ENCODE peak calls at places on chromosome 15, in ten cellular contexts. X is PC-3, L is fibroblast of mammary gland, I is cardiac muscle cell, R is fibroblast of pulmonary artery, E is foreskin fibroblast, F is epithelial cell of esophagus, G is fibroblast of the aortic adventitia, Z is psoas muscle, M is esophagus squamous epithelium. U is an unnamed sample.

GRCh38 chr15:94293411-94294402 is 62.3 kb downstream of the MCTP2 start:
- DNase-seq in X (no peak), L (no peak), I (no peak), R (peak), E (no peak), F (no peak), G (peak), Z (no peak), M (no peak), U (no peak)

GRCh38 chr15:51721199-51721960 is 16.1 kb downstream of the LYSMD2 start:
- DNase-seq in X (no peak), L (peak), I (peak), R (peak), E (no peak), F (peak), G (no peak), Z (no peak), M (no peak), U (no peak)

GRCh38 chr15:47756872-47757271 is 39.6 kb downstream of the SEMA6D start:
- DNase-seq in X (peak), L (peak), I (peak), R (peak), E (peak), F (peak), G (peak), Z (peak), M (no peak), U (peak)

GRCh38 chr15:48888209-48888608 is 10.3 kb downstream of the EID1 start:
- DNase-seq in X (no peak), L (no peak), I (no peak), R (no peak), E (no peak), F (no peak), G (no peak), Z (no peak), M (no peak), U (no peak)

GRCh38 chr15:57921371-57921770 is 144.1 kb downstream of the ALDH1A2 start:
- DNase-seq in X (no peak), L (peak), I (peak), R (peak), E (peak), F (peak), G (no peak), Z (no peak), M (no peak), U (no peak)

GRCh38 chr15:101500865-101501551 is 11.5 kb upstream of the PCSK6 start:
- DNase-seq in X (no peak), L (no peak), I (peak), R (peak), E (no peak), F (peak), G (no peak), Z (no peak), M (no peak), U (no peak)

GRCh38 chr15:48380183-48380582 is 49.0 kb downstream of the DUT start:
- DNase-seq in X (no peak), L (no peak), I (no peak), R (no peak), E (no peak), F (no peak), G (no peak), Z (no peak), M (no peak), U (no peak)

GRCh38 chr15:78873796-78874761 is 1.4 kb downstream of the MORF4L1 start:
- DNase-seq in X (peak), L (peak), I (no peak), R (peak), E (peak), F (peak), G (no peak), Z (no peak), M (no peak), U (no peak)

GRCh38 chr15:96409231-96410138 is 79.0 kb downstream of the NR2F2 start:
- DNase-seq in X (no peak), L (no peak), I (peak), R (no peak), E (no peak), F (peak), G (no peak), Z (no peak), M (no peak), U (no peak)

GRCh38 chr15:42385206-42385979 is 26.1 kb downstream of the CAPN3 start:
- DNase-seq in X (peak), L (peak), I (peak), R (peak), E (peak), F (peak), G (peak), Z (no peak), M (no peak), U (peak)

GRCh38 chr15:70083946-70084345 is 13.8 kb downstream of the TLE3 start:
- DNase-seq in X (no peak), L (no peak), I (no peak), R (no peak), E (no peak), F (no peak), G (no peak), Z (no peak), M (no peak), U (no peak)
- H3K4me3 ChIP-seq in X (no peak), L (no peak), I (no peak), R (no peak), E (no peak), F (no peak), G (no peak), Z (no peak), M (no peak), U (no peak)

GRCh38 chr15:67444100-67444499 is 76.8 kb upstream of the C15orf61 start:
- DNase-seq in X (no peak), L (peak), I (no peak), R (no peak), E (peak), F (no peak), G (no peak), Z (no peak), M (no peak), U (no peak)
- TF ChIP-seq CTCF in X (no peak), L (no peak), I (no peak), R (no peak), E (no peak), F (no peak), G (no peak), Z (no peak), M (no peak), U (no peak)

DNA sequence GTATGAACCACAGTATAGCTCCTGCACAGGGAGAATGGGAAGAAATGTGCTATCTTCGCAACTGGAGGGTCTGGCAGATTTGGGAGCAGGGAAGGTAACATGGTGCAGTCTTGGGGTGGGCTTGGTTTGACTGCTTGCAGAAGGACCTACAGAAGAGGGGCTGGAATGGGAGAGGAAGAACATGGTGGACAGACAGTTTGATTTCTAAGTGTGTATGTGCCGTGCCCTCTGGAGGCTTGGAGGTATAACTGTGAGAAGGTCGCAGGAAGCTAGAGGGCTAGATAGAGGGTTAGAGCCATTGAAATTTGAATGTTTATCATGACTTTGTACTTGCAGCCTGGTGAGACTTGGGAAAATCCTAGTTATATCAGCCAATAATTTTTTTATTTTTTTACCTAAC is 169.2 kb downstream of the SQOR start:
- DNase-seq in X (no peak), L (no peak), I (no peak), R (no peak), E (no peak), F (no peak), G (no peak), Z (no peak), M (no peak), U (no peak)
- H3K4me3 ChIP-seq in X (no peak), L (no peak), I (no peak), R (no peak), E (no peak), F (no peak), G (no peak), Z (no peak), M (no peak), U (no peak)

GRCh38 chr15:70104227-70104626 is 6.5 kb upstream of the TLE3 start:
- DNase-seq in X (no peak), L (no peak), I (no peak), R (no peak), E (no peak), F (no peak), G (no peak), Z (no peak), M (no peak), U (no peak)
- TF ChIP-seq CTCF in X (no peak), L (no peak), I (no peak), R (no peak), E (no peak), F (no peak), G (no peak), Z (no peak), M (no peak), U (no peak)

GRCh38 chr15:76293361-76293760 is 17.9 kb downstream of the ETFA start:
- DNase-seq in X (peak), L (peak), I (no peak), R (no peak), E (no peak), F (peak), G (peak), Z (no peak), M (no peak), U (no peak)
- H3K4me3 ChIP-seq in X (no peak), L (no peak), I (no peak), R (no peak), E (no peak), F (no peak), G (no peak), Z (no peak), M (no peak), U (no peak)

DNA sequence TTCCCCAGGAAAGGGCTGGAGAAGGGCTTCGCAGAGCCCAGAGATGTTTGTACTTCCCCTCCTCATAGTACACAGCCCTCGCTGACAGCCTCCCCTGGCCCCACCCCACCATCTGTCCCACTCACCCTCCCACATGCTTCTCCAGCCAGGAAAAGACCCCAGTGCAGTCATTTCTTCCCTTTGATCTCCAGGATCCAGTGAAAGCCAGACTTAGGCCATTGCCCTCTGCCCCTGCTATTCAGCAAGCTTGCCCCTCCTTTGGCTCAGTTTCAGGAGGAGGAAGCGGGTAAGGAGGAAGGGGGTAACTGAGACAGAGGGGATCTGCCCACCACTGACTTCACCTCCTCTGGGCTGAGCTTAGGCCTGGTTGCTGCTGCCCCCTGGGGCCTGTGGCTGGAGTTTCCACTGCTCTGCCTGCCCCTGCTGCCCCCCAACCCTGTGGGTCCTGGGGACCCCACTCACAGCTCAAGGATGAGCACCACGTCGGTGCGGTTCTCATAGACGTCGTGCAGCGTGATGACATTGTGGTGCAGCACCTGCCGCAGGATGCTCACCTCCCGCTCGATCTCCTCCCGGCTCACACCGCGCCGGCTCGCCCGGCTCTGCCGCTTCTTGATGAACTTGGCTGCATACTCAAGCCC is 63.1 kb downstream of the DAPK2 start:
- DNase-seq in X (no peak), L (no peak), I (no peak), R (no peak), E (no peak), F (no peak), G (no peak), Z (no peak), M (no peak), U (no peak)
- TF ChIP-seq CTCF in X (peak), L (peak), I (peak), R (no peak), E (no peak), F (no peak), G (no peak), Z (peak), M (no peak), U (peak)

GRCh38 chr15:45112143-45112591 is 1.8 kb downstream of the DUOX2 start:
- DNase-seq in X (no peak), L (no peak), I (no peak), R (no peak), E (no peak), F (no peak), G (no peak), Z (no peak), M (no peak), U (no peak)
- H3K4me3 ChIP-seq in X (no peak), L (no peak), I (peak), R (no peak), E (no peak), F (peak), G (no peak), Z (peak), M (peak), U (no peak)

U was measured in astrocyte of the spinal cord.